ENCODE peak calls at places on chromosomes 11 and 22, in four cellular contexts. L, D, Z and W are unnamed samples.
A peak's percentile ranks its signal among the peaks of the same experiment; 100 is the strongest.

GRCh38 chr11:126969865-126970479 is 30.6 kb downstream of the KIRREL3 start:
- DNase-seq in Z (no peak), L (peak; percentile 33), D (no peak), W (no peak)

GRCh38 chr22:25368271-25368670 is 148.8 kb downstream of the CRYBB2 start:
- DNase-seq in Z (no peak), L (no peak), D (no peak), W (no peak)

GRCh38 chr11:128956401-128957203 is 13.9 kb upstream of the TP53AIP1 start:
- DNase-seq in D (peak; percentile 50), L (no peak), Z (no peak), W (peak; percentile 73)

GRCh38 chr22:30908051-30908461 is 60.5 kb downstream of the MORC2 start:
- DNase-seq in D (no peak), L (no peak), Z (no peak), W (no peak)

GRCh38 chr22:39617761-39618757 is 47.5 kb downstream of the CACNA1I start:
- DNase-seq in Z (no peak), L (no peak), D (no peak), W (no peak)

GRCh38 chr11:72105888-72106287 is at the start of gene TOMT:
- DNase-seq in Z (no peak), L (no peak), D (no peak), W (no peak)

GRCh38 chr11:854601-855342 is 12.1 kb downstream of the TSPAN4 start:
- DNase-seq in L (no peak), Z (no peak), D (no peak), W (no peak)

GRCh38 chr22:31490496-31490925 is 869 bp upstream of the EIF4ENIF1 start:
- DNase-seq in Z (no peak), L (peak; percentile 32), D (peak; percentile 15), W (peak; percentile 22)

GRCh38 chr11:71563401-71563800 is 2.0 kb upstream of the KRTAP5-10 start:
- DNase-seq in L (peak; percentile 45), Z (peak; percentile 7), D (peak; percentile 52), W (peak; percentile 51)

GRCh38 chr22:46612904-46613605 is 7.1 kb upstream of the GRAMD4 start:
- DNase-seq in L (no peak), D (no peak), Z (no peak), W (no peak)

GRCh38 chr11:8484251-8484650 is 109.8 kb downstream of the STK33 start:
- DNase-seq in L (no peak), D (no peak), Z (no peak), W (no peak)

GRCh38 chr11:75673977-75674582 is 5.2 kb upstream of the MAP6 start:
- DNase-seq in L (no peak), D (peak; percentile 55), Z (no peak), W (peak; percentile 43)

GRCh38 chr11:125929445-125930075 is 16.3 kb upstream of the VSIG10L2 start:
- DNase-seq in D (no peak), Z (no peak), L (no peak), W (no peak)

GRCh38 chr11:57574061-57574460 is 6.6 kb upstream of the UBE2L6 start:
- DNase-seq in L (no peak), D (peak; percentile 4), Z (no peak), W (no peak)

GRCh38 chr11:32722255-32722654 is 72.2 kb downstream of the CCDC73 start:
- DNase-seq in D (no peak), Z (no peak), L (no peak), W (no peak)

GRCh38 chr11:122882809-122883681 is 486 bp downstream of the JHY start:
- DNase-seq in Z (no peak), L (peak; percentile 74), D (peak; percentile 8), W (peak; percentile 68)

GRCh38 chr22:34567367-34567766 is 498.6 kb upstream of the ISX start:
- DNase-seq in D (no peak), Z (no peak), L (no peak), W (no peak)

GRCh38 chr11:61682093-61682732 is 2.0 kb downstream of the DAGLA start:
- DNase-seq in D (no peak), L (no peak), Z (no peak), W (no peak)

GRCh38 chr11:61684870-61685610 is 4.8 kb downstream of the DAGLA start:
- DNase-seq in Z (no peak), D (no peak), L (no peak), W (no peak)

GRCh38 chr11:61685611-61685955 is 5.4 kb downstream of the DAGLA start:
- DNase-seq in L (no peak), D (no peak), Z (no peak), W (no peak)

GRCh38 chr11:61683116-61683515 is 2.9 kb downstream of the DAGLA start:
- DNase-seq in L (no peak), Z (no peak), D (no peak), W (no peak)

GRCh38 chr11:61683961-61684869 is 4.0 kb downstream of the DAGLA start:
- DNase-seq in D (no peak), L (no peak), Z (no peak), W (no peak)
- TF ChIP-seq ATF3 in D (no peak), L (no peak), Z (no peak), W (no peak)

DNA sequence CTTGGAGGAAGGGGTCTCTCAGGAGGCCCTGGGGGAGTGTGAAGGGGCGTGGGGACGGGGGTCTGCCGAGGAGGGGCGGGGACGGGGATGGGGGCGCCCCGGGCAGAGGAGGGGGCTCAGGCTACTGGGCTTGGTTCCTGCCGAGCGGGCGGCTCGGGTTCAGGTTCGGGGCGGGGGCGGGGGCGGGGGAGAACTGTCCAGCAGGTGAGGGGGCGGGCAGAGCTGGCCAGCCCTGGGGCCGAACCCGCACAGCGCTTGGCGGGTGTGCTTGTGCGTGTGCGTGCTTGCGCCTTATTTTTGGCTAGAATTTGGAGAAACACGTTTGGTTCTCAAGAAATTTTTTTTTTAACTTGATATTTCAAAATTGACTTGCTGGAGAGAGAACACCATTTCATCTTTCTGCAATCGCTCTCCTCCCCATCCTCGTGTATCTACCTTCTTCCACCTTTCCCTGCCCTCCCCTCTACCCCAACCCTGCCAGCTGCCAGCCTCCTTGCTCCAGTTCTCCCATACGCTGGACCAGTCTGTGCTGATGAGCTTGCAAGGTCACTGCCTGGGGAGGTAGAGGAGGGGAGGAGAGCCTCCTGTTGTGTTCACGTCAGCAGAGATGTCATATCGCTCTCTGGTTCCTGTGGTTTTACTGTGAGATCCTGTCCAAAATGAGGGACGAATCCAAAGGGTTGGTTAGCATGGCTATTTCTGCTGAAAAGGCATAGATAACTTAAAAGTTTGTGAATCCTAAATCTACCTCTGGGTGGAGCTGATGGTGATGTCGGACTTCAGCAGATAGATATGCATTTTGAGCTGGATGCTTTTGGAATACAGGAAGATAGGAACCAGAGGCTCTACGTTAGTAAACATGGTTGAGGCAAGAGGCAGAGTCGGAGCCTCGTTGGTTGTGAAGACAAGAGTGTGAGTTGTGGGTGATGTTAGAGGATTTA is 668 bp downstream of the MADD start:
- DNase-seq in D (peak; percentile 67), Z (no peak), L (no peak), W (no peak)
- TF ChIP-seq ATF3 in D (no peak), Z (no peak), L (no peak), W (no peak)

GRCh38 chr11:18536195-18536594 is 9.5 kb upstream of the TSG101 start:
- DNase-seq in L (no peak), D (no peak), Z (no peak), W (no peak)
- TF ChIP-seq ATF3 in L (no peak), D (no peak), Z (no peak), W (no peak)

GRCh38 chr11:130163346-130164220 is 4.0 kb downstream of the ST14 start:
- DNase-seq in D (peak; percentile 57), L (no peak), Z (no peak), W (no peak)
- TF ChIP-seq ATF3 in D (no peak), L (no peak), Z (no peak), W (no peak)

GRCh38 chr11:77508031-77508430 is 34.1 kb upstream of the PAK1 start:
- DNase-seq in Z (no peak), D (no peak), L (no peak), W (no peak)

GRCh38 chr11:77512092-77512491 is 38.2 kb upstream of the PAK1 start:
- DNase-seq in Z (no peak), L (no peak), D (no peak), W (no peak)

GRCh38 chr11:77506857-77507256 is 33.0 kb upstream of the PAK1 start:
- DNase-seq in Z (no peak), D (no peak), L (no peak), W (peak; percentile 3)

GRCh38 chr11:77505956-77506355 is 32.1 kb upstream of the PAK1 start:
- DNase-seq in L (no peak), D (no peak), Z (no peak), W (no peak)

DNA sequence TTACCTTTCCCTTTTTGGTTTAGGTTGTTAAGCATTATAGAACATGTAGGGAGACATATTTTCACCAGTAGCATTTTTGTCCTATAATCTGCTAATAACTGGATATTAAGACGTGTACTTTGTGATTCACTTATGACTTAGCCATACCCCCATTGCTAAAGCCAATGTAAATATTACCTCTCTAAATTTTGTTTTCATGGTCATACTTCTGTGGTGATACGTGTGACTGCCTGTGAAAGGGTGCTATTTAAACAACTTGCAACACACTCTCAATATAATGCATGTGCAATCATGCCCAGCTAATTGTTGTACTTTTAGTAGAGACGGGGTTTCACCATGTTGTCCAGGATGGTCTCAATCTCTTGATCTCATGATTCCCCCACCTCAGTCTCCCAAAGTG is 36.2 kb upstream of the PAK1 start:
- DNase-seq in L (no peak), D (no peak), Z (no peak), W (no peak)
- TF ChIP-seq ATF3 in L (no peak), D (no peak), Z (no peak), W (no peak)

GRCh38 chr11:117840881-117841581 is 16.5 kb upstream of the FXYD2 start:
- DNase-seq in Z (no peak), L (no peak), D (no peak), W (no peak)
- TF ChIP-seq ATF3 in Z (no peak), L (no peak), D (no peak), W (no peak)

GRCh38 chr22:33049125-33049729 is 9.0 kb downstream of the SYN3 start:
- DNase-seq in D (peak; percentile 66), Z (no peak), L (peak; percentile 83), W (peak; percentile 44)

GRCh38 chr22:33047744-33048143 is 10.4 kb downstream of the SYN3 start:
- DNase-seq in Z (no peak), D (no peak), L (no peak), W (no peak)

GRCh38 chr22:33038836-33039235 is 19.3 kb downstream of the SYN3 start:
- DNase-seq in L (no peak), Z (no peak), D (no peak), W (no peak)

GRCh38 chr22:33038131-33038772 is 19.9 kb downstream of the SYN3 start:
- DNase-seq in Z (no peak), D (no peak), L (no peak), W (no peak)

DNA sequence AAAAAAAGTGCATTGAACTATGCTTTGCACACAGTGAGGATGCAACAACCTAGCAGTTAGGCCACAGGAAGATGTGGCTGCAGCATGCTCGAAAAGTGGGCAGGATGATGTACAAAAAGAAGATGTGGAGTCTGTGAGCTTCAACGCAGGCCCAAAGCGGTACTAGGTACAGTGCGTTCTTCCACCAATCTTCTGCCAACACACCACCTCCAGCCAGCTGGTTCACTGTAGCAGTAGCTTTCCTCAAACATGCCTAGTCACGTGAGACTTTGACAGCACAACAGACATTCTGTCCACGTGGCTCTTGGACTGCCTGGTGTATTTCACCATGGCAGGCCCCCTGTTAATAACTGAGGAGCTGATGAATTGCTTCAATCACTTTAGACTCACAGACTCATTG is 14.1 kb downstream of the SYN3 start:
- DNase-seq in L (no peak), Z (no peak), D (no peak), W (no peak)
- TF ChIP-seq ATF3 in L (no peak), Z (no peak), D (no peak), W (no peak)

GRCh38 chr11:80822248-80822647 is 1381.4 kb upstream of the TENM4 start:
- DNase-seq in Z (no peak), D (no peak), L (no peak), W (no peak)

GRCh38 chr11:80831374-80831773 is 1390.5 kb upstream of the TENM4 start:
- DNase-seq in Z (no peak), L (no peak), D (no peak), W (no peak)

GRCh38 chr11:80826808-80827207 is 1386.0 kb upstream of the TENM4 start:
- DNase-seq in D (no peak), L (no peak), Z (no peak), W (no peak)
- TF ChIP-seq ATF3 in D (no peak), L (no peak), Z (no peak), W (no peak)